ENCODE peak calls at places on chromosomes 2 and 18, in four cellular contexts. F is kidney tubule cell, T is erythroblast, X is T-cell. V is an unnamed sample.
A peak's percentile ranks its signal among the peaks of the same experiment; 100 is the strongest.

GRCh38 chr18:46264255-46264654 is 160.1 kb downstream of the HAUS1 start:
- DNase-seq in F (peak; percentile 47), X (no peak), T (peak; percentile 78), V (no peak)

GRCh38 chr2:68824831-68825230 is 46.4 kb downstream of the BMP10 start:
- DNase-seq in F (peak; percentile 65), T (no peak), X (no peak), V (no peak)

GRCh38 chr2:17122887-17123501 is 395.2 kb downstream of the RAD51AP2 start:
- DNase-seq in F (no peak), T (peak; percentile 70), X (no peak), V (no peak)

GRCh38 chr2:26922638-26923466 is 47.6 kb upstream of the MAPRE3 start:
- DNase-seq in X (peak; percentile 15), F (peak; percentile 56), T (peak; percentile 31), V (peak; percentile 31)

GRCh38 chr18:23851470-23852002 is 162.3 kb downstream of the LAMA3 start:
- DNase-seq in F (no peak), T (no peak), X (no peak), V (no peak)

GRCh38 chr2:239392688-239393400 is 8.0 kb downstream of the HDAC4 start:
- DNase-seq in F (no peak), T (no peak), X (no peak), V (no peak)

GRCh38 chr2:138084206-138084605 is 119.9 kb downstream of the HNMT start:
- DNase-seq in X (no peak), F (peak; percentile 61), T (no peak), V (no peak)

GRCh38 chr2:181574321-181574720 is 82.6 kb downstream of the CERKL start:
- DNase-seq in F (no peak), T (no peak), X (no peak), V (no peak)

GRCh38 chr2:105806994-105807393 is 62.3 kb downstream of the NCK2 start:
- DNase-seq in F (no peak), X (no peak), T (no peak), V (no peak)

GRCh38 chr2:234286118-234286598 is 210.7 kb downstream of the ARL4C start:
- DNase-seq in T (no peak), X (no peak), F (peak; percentile 54), V (no peak)

GRCh38 chr18:54671291-54671881 is 80.3 kb downstream of the DYNAP start:
- DNase-seq in F (peak; percentile 59), X (no peak), T (peak; percentile 49), V (no peak)

GRCh38 chr2:48572797-48573196 is 42.8 kb downstream of the STON1 start:
- DNase-seq in T (no peak), F (no peak), X (no peak), V (no peak)

GRCh38 chr2:25339121-25339738 is 2.5 kb downstream of the DNMT3A start:
- DNase-seq in T (no peak), F (no peak), X (no peak), V (no peak)

GRCh38 chr18:2303517-2304238 is 267.6 kb downstream of the METTL4 start:
- DNase-seq in T (peak; percentile 16), F (peak; percentile 30), X (no peak), V (no peak)

GRCh38 chr2:67566292-67566691 is 169.2 kb downstream of the ETAA1 start:
- DNase-seq in T (no peak), X (no peak), F (peak; percentile 88), V (no peak)

GRCh38 chr18:55522011-55522410 is 66.0 kb downstream of the TCF4 start:
- DNase-seq in T (peak; percentile 81), F (peak; percentile 20), X (no peak), V (peak; percentile 16)

GRCh38 chr2:15807418-15808220 is 132.7 kb upstream of the MYCN start:
- DNase-seq in F (no peak), X (no peak), T (no peak), V (no peak)

GRCh38 chr2:45669109-45669508 is 17.6 kb downstream of the PRKCE start:
- DNase-seq in X (no peak), T (no peak), F (no peak), V (no peak)

GRCh38 chr2:107730898-107731297 is 95.8 kb upstream of the RGPD4 start:
- DNase-seq in T (no peak), X (no peak), F (peak; percentile 66), V (no peak)

GRCh38 chr2:63977904-63978303 is 41.3 kb downstream of the VPS54 start:
- DNase-seq in X (no peak), T (no peak), F (no peak), V (peak; percentile 46)

GRCh38 chr2:223972656-223973102 is 15.4 kb downstream of the MRPL44 start:
- DNase-seq in T (no peak), X (no peak), F (no peak), V (no peak)

GRCh38 chr2:136801628-136802027 is 36.3 kb downstream of the THSD7B start:
- DNase-seq in F (no peak), T (no peak), X (no peak), V (no peak)

GRCh38 chr2:188013767-188014166 is 277.9 kb upstream of the GULP1 start:
- DNase-seq in T (no peak), F (no peak), X (no peak), V (no peak)

GRCh38 chr2:74003494-74004211 is 18.9 kb downstream of the TET3 start:
- DNase-seq in T (peak; percentile 83), F (peak; percentile 39), X (no peak), V (no peak)

GRCh38 chr18:30889582-30890301 is 152.8 kb downstream of the DSC3 start:
- DNase-seq in F (peak; percentile 13), T (peak; percentile 56), X (no peak), V (no peak)

GRCh38 chr2:128554151-128554769 is 235.6 kb upstream of the HS6ST1 start:
- DNase-seq in X (no peak), F (no peak), T (no peak), V (no peak)

GRCh38 chr2:95359035-95359434 is 43.5 kb upstream of the FAHD2A start:
- DNase-seq in X (no peak), T (no peak), F (peak; percentile 51), V (no peak)

GRCh38 chr2:43222472-43223146 is 3.8 kb downstream of the ZFP36L2 start:
- DNase-seq in T (peak; percentile 52), X (no peak), F (peak; percentile 32), V (no peak)

GRCh38 chr2:66865161-66865560 is 430.2 kb downstream of the MEIS1 start:
- DNase-seq in X (no peak), F (no peak), T (no peak), V (no peak)

GRCh38 chr2:157194097-157194688 is 63.3 kb upstream of the GALNT5 start:
- DNase-seq in F (peak; percentile 65), T (peak; percentile 61), X (no peak), V (peak; percentile 21)

GRCh38 chr18:11902522-11903292 is 5.4 kb downstream of the MPPE1 start:
- DNase-seq in T (no peak), F (peak; percentile 22), X (no peak), V (no peak)

GRCh38 chr2:171712051-171712450 is 24.8 kb downstream of the DYNC1I2 start:
- DNase-seq in T (no peak), X (no peak), F (peak; percentile 50), V (no peak)

GRCh38 chr2:45343618-45344017 is 267.4 kb downstream of the SRBD1 start:
- DNase-seq in F (no peak), T (no peak), X (no peak), V (no peak)

GRCh38 chr2:54673501-54673998 is 49.9 kb upstream of the EML6 start:
- DNase-seq in X (no peak), F (peak; percentile 68), T (no peak), V (peak; percentile 61)

GRCh38 chr2:15038373-15039364 is 406.2 kb downstream of the LRATD1 start:
- DNase-seq in X (no peak), F (no peak), T (no peak), V (no peak)

GRCh38 chr2:6177796-6178195 is 485.6 kb downstream of the SOX11 start:
- DNase-seq in F (no peak), T (no peak), X (no peak), V (no peak)

GRCh38 chr2:157178865-157179264 is 78.6 kb upstream of the GALNT5 start:
- DNase-seq in X (no peak), F (no peak), T (peak; percentile 21), V (no peak)

V was measured in activated CD4-positive, alpha-beta memory T cell treated with anti-CD3 and anti-CD28 coated beads, Interleukin-2, amount 10 ng/mL, durations not matched to agents 7 days and 5 days.